ENCODE peak calls at places on chromosome 1, in nine cellular contexts. One of them, this sample, is unnamed.
A peak's percentile ranks its signal among the peaks of the same experiment; 100 is the strongest.

GRCh38 chr1:85134583-85135455 is 66.0 kb downstream of the SYDE2 start:
- DNase-seq in GM04504: peak; percentile 21
- DNase-seq in stimulated activated effector memory CD8-positive, alpha-beta T cell treated with anti-CD3 and anti-CD28 coated beads, Interleukin-12 subunit alpha, Interleukin-12 subunit beta, amount 100 ng/mL, for 72 hours: no peak
- DNase-seq in CD8-positive, alpha-beta T cell: no peak
- DNase-seq in NCI-H2029: peak; percentile 71
- DNase-seq in ovary: no peak
- DNase-seq in fibroblast of mammary gland: peak; percentile 47
- DNase-seq in pancreas: no peak
- DNase-seq in left colon: no peak
- DNase-seq in this sample: no peak

GRCh38 chr1:182875889-182876288 is 36.7 kb downstream of the DHX9 start:
- DNase-seq in GM04504: no peak
- DNase-seq in stimulated activated effector memory CD8-positive, alpha-beta T cell treated with anti-CD3 and anti-CD28 coated beads, Interleukin-12 subunit alpha, Interleukin-12 subunit beta, amount 100 ng/mL, for 72 hours: no peak
- DNase-seq in CD8-positive, alpha-beta T cell: no peak
- DNase-seq in NCI-H2029: no peak
- DNase-seq in ovary: no peak
- DNase-seq in fibroblast of mammary gland: no peak
- DNase-seq in pancreas: no peak
- DNase-seq in left colon: no peak
- DNase-seq in this sample: no peak

GRCh38 chr1:58006421-58007032 is 540.0 kb downstream of the OMA1 start:
- DNase-seq in GM04504: no peak
- DNase-seq in stimulated activated effector memory CD8-positive, alpha-beta T cell treated with anti-CD3 and anti-CD28 coated beads, Interleukin-12 subunit alpha, Interleukin-12 subunit beta, amount 100 ng/mL, for 72 hours: no peak
- DNase-seq in CD8-positive, alpha-beta T cell: no peak
- DNase-seq in NCI-H2029: no peak
- DNase-seq in ovary: no peak
- DNase-seq in fibroblast of mammary gland: no peak
- DNase-seq in pancreas: no peak
- DNase-seq in left colon: no peak
- DNase-seq in this sample: no peak

GRCh38 chr1:161088587-161089110 is 709 bp downstream of the NECTIN4 start:
- DNase-seq in GM04504: no peak
- DNase-seq in stimulated activated effector memory CD8-positive, alpha-beta T cell treated with anti-CD3 and anti-CD28 coated beads, Interleukin-12 subunit alpha, Interleukin-12 subunit beta, amount 100 ng/mL, for 72 hours: no peak
- DNase-seq in CD8-positive, alpha-beta T cell: no peak
- DNase-seq in NCI-H2029: no peak
- DNase-seq in ovary: no peak
- DNase-seq in fibroblast of mammary gland: peak; percentile 68
- DNase-seq in pancreas: no peak
- DNase-seq in left colon: no peak
- DNase-seq in this sample: no peak

GRCh38 chr1:89069955-89070354 is 4.9 kb upstream of the GBP1 start:
- DNase-seq in GM04504: no peak
- DNase-seq in stimulated activated effector memory CD8-positive, alpha-beta T cell treated with anti-CD3 and anti-CD28 coated beads, Interleukin-12 subunit alpha, Interleukin-12 subunit beta, amount 100 ng/mL, for 72 hours: no peak
- DNase-seq in CD8-positive, alpha-beta T cell: no peak
- DNase-seq in NCI-H2029: no peak
- DNase-seq in ovary: no peak
- DNase-seq in fibroblast of mammary gland: peak; percentile 14
- DNase-seq in pancreas: no peak
- DNase-seq in left colon: no peak
- DNase-seq in this sample: no peak

GRCh38 chr1:111570781-111571181 is 48.8 kb upstream of the RAP1A start:
- DNase-seq in GM04504: no peak
- DNase-seq in stimulated activated effector memory CD8-positive, alpha-beta T cell treated with anti-CD3 and anti-CD28 coated beads, Interleukin-12 subunit alpha, Interleukin-12 subunit beta, amount 100 ng/mL, for 72 hours: peak; percentile 69
- DNase-seq in CD8-positive, alpha-beta T cell: peak; percentile 30
- DNase-seq in NCI-H2029: no peak
- DNase-seq in ovary: no peak
- DNase-seq in fibroblast of mammary gland: peak; percentile 20
- DNase-seq in pancreas: no peak
- DNase-seq in left colon: peak; percentile 20
- DNase-seq in this sample: no peak

GRCh38 chr1:216422821-216423529 is at the start of gene USH2A:
- DNase-seq in GM04504: no peak
- DNase-seq in stimulated activated effector memory CD8-positive, alpha-beta T cell treated with anti-CD3 and anti-CD28 coated beads, Interleukin-12 subunit alpha, Interleukin-12 subunit beta, amount 100 ng/mL, for 72 hours: no peak
- DNase-seq in CD8-positive, alpha-beta T cell: no peak
- DNase-seq in NCI-H2029: peak; percentile 86
- DNase-seq in ovary: no peak
- DNase-seq in fibroblast of mammary gland: no peak
- DNase-seq in pancreas: no peak
- DNase-seq in left colon: no peak
- DNase-seq in this sample: no peak

GRCh38 chr1:66415830-66416229 is 118.1 kb upstream of the SGIP1 start:
- DNase-seq in GM04504: no peak
- DNase-seq in stimulated activated effector memory CD8-positive, alpha-beta T cell treated with anti-CD3 and anti-CD28 coated beads, Interleukin-12 subunit alpha, Interleukin-12 subunit beta, amount 100 ng/mL, for 72 hours: no peak
- DNase-seq in CD8-positive, alpha-beta T cell: no peak
- DNase-seq in NCI-H2029: no peak
- DNase-seq in ovary: no peak
- DNase-seq in fibroblast of mammary gland: no peak
- DNase-seq in pancreas: no peak
- DNase-seq in left colon: no peak
- DNase-seq in this sample: no peak

GRCh38 chr1:21524686-21525339 is 15.6 kb downstream of the ALPL start:
- DNase-seq in GM04504: no peak
- DNase-seq in stimulated activated effector memory CD8-positive, alpha-beta T cell treated with anti-CD3 and anti-CD28 coated beads, Interleukin-12 subunit alpha, Interleukin-12 subunit beta, amount 100 ng/mL, for 72 hours: no peak
- DNase-seq in CD8-positive, alpha-beta T cell: no peak
- DNase-seq in NCI-H2029: no peak
- DNase-seq in ovary: no peak
- DNase-seq in fibroblast of mammary gland: no peak
- DNase-seq in pancreas: no peak
- DNase-seq in left colon: no peak
- DNase-seq in this sample: no peak

GRCh38 chr1:84721152-84721551 is 30.9 kb upstream of the SSX2IP start:
- DNase-seq in GM04504: no peak
- DNase-seq in stimulated activated effector memory CD8-positive, alpha-beta T cell treated with anti-CD3 and anti-CD28 coated beads, Interleukin-12 subunit alpha, Interleukin-12 subunit beta, amount 100 ng/mL, for 72 hours: no peak
- DNase-seq in CD8-positive, alpha-beta T cell: no peak
- DNase-seq in NCI-H2029: no peak
- DNase-seq in ovary: no peak
- DNase-seq in fibroblast of mammary gland: peak; percentile 80
- DNase-seq in pancreas: no peak
- DNase-seq in left colon: no peak
- DNase-seq in this sample: no peak

GRCh38 chr1:248618878-248619277 is 16.0 kb downstream of the OR2T11 start:
- DNase-seq in GM04504: peak; percentile 35
- DNase-seq in stimulated activated effector memory CD8-positive, alpha-beta T cell treated with anti-CD3 and anti-CD28 coated beads, Interleukin-12 subunit alpha, Interleukin-12 subunit beta, amount 100 ng/mL, for 72 hours: peak; percentile 63
- DNase-seq in CD8-positive, alpha-beta T cell: peak; percentile 25
- DNase-seq in NCI-H2029: peak; percentile 30
- DNase-seq in ovary: no peak
- DNase-seq in fibroblast of mammary gland: peak; percentile 31
- DNase-seq in pancreas: peak; percentile 53
- DNase-seq in left colon: peak; percentile 65
- DNase-seq in this sample: peak; percentile 28

GRCh38 chr1:16068356-16069270 is 4.8 kb downstream of the FAM131C start:
- DNase-seq in GM04504: no peak
- DNase-seq in stimulated activated effector memory CD8-positive, alpha-beta T cell treated with anti-CD3 and anti-CD28 coated beads, Interleukin-12 subunit alpha, Interleukin-12 subunit beta, amount 100 ng/mL, for 72 hours: no peak
- DNase-seq in CD8-positive, alpha-beta T cell: no peak
- DNase-seq in NCI-H2029: peak; percentile 27
- DNase-seq in ovary: peak; percentile 40
- DNase-seq in fibroblast of mammary gland: peak; percentile 13
- DNase-seq in pancreas: peak; percentile 52
- DNase-seq in left colon: no peak
- DNase-seq in this sample: peak; percentile 65

GRCh38 chr1:173473599-173474011 is 3.5 kb upstream of the PRDX6 start:
- DNase-seq in GM04504: no peak
- DNase-seq in stimulated activated effector memory CD8-positive, alpha-beta T cell treated with anti-CD3 and anti-CD28 coated beads, Interleukin-12 subunit alpha, Interleukin-12 subunit beta, amount 100 ng/mL, for 72 hours: no peak
- DNase-seq in CD8-positive, alpha-beta T cell: no peak
- DNase-seq in NCI-H2029: no peak
- DNase-seq in ovary: no peak
- DNase-seq in fibroblast of mammary gland: peak; percentile 73
- DNase-seq in pancreas: no peak
- DNase-seq in left colon: no peak
- DNase-seq in this sample: no peak

GRCh38 chr1:1974834-1975233 is 28.8 kb downstream of the CFAP74 start:
- DNase-seq in GM04504: no peak
- DNase-seq in stimulated activated effector memory CD8-positive, alpha-beta T cell treated with anti-CD3 and anti-CD28 coated beads, Interleukin-12 subunit alpha, Interleukin-12 subunit beta, amount 100 ng/mL, for 72 hours: no peak
- DNase-seq in CD8-positive, alpha-beta T cell: no peak
- DNase-seq in NCI-H2029: no peak
- DNase-seq in ovary: no peak
- DNase-seq in fibroblast of mammary gland: no peak
- DNase-seq in pancreas: no peak
- DNase-seq in left colon: no peak
- DNase-seq in this sample: no peak

GRCh38 chr1:201143726-201144635 is 10.3 kb downstream of the TMEM9 start:
- DNase-seq in GM04504: no peak
- DNase-seq in stimulated activated effector memory CD8-positive, alpha-beta T cell treated with anti-CD3 and anti-CD28 coated beads, Interleukin-12 subunit alpha, Interleukin-12 subunit beta, amount 100 ng/mL, for 72 hours: no peak
- DNase-seq in CD8-positive, alpha-beta T cell: no peak
- DNase-seq in NCI-H2029: no peak
- DNase-seq in ovary: no peak
- DNase-seq in fibroblast of mammary gland: no peak
- DNase-seq in pancreas: no peak
- DNase-seq in left colon: no peak
- DNase-seq in this sample: no peak